ENCODE peak calls at places on chromosomes 16 and 17, in five cellular contexts. One of them, this sample, is unnamed.

GRCh38 chr17:28105501-28105900 is 63.0 kb downstream of the NLK start:
- DNase-seq in epithelial cell of esophagus: peak; percentile 14
- DNase-seq in tibial nerve: no peak
- DNase-seq in HepG2: no peak
- DNase-seq in AG04450: no peak
- DNase-seq in this sample: no peak

GRCh38 chr17:78924481-78925151 is 571 bp downstream of the TIMP2 start:
- DNase-seq in AG04450: no peak
- DNase-seq in HepG2: no peak
- DNase-seq in epithelial cell of esophagus: no peak
- DNase-seq in tibial nerve: no peak
- DNase-seq in this sample: peak; percentile 90

GRCh38 chr17:56652608-56653007 is 59.1 kb downstream of the NOG start:
- DNase-seq in HepG2: no peak
- DNase-seq in AG04450: no peak
- DNase-seq in epithelial cell of esophagus: no peak
- DNase-seq in tibial nerve: no peak
- DNase-seq in this sample: no peak

GRCh38 chr16:86732621-86733297 is 154.4 kb downstream of the FOXL1 start:
- DNase-seq in HepG2: no peak
- DNase-seq in AG04450: no peak
- DNase-seq in tibial nerve: no peak
- DNase-seq in epithelial cell of esophagus: no peak
- DNase-seq in this sample: peak; percentile 86

GRCh38 chr16:3431779-3432219 is 11.5 kb downstream of the ZNF597 start:
- DNase-seq in tibial nerve: peak; percentile 4
- DNase-seq in AG04450: no peak
- DNase-seq in HepG2: no peak
- DNase-seq in epithelial cell of esophagus: no peak
- DNase-seq in this sample: no peak

GRCh38 chr16:5428932-5429331 is 331.3 kb upstream of the EEF2KMT start:
- DNase-seq in AG04450: no peak
- DNase-seq in tibial nerve: no peak
- DNase-seq in HepG2: peak; percentile 9
- DNase-seq in epithelial cell of esophagus: no peak
- DNase-seq in this sample: peak; percentile 91

GRCh38 chr17:82434216-82434565 is 15.8 kb upstream of the OGFOD3 start:
- DNase-seq in HepG2: no peak
- DNase-seq in tibial nerve: no peak
- DNase-seq in AG04450: no peak
- DNase-seq in epithelial cell of esophagus: no peak
- DNase-seq in this sample: no peak

GRCh38 chr17:60968266-60968665 is 290.6 kb downstream of the BCAS3 start:
- DNase-seq in AG04450: no peak
- DNase-seq in HepG2: no peak
- DNase-seq in tibial nerve: no peak
- DNase-seq in epithelial cell of esophagus: no peak
- DNase-seq in this sample: no peak

GRCh38 chr16:72256398-72257048 is 84.6 kb upstream of the PMFBP1 start:
- DNase-seq in tibial nerve: no peak
- DNase-seq in epithelial cell of esophagus: peak; percentile 17
- DNase-seq in HepG2: no peak
- DNase-seq in AG04450: peak; percentile 6
- DNase-seq in this sample: no peak

GRCh38 chr17:81961087-81961514 is at the start of gene NOTUM:
- DNase-seq in epithelial cell of esophagus: no peak
- DNase-seq in tibial nerve: no peak
- DNase-seq in AG04450: no peak
- DNase-seq in HepG2: peak; percentile 79
- DNase-seq in this sample: peak; percentile 88

GRCh38 chr17:28166478-28166877 is 124.0 kb downstream of the NLK start:
- DNase-seq in AG04450: no peak
- DNase-seq in tibial nerve: no peak
- DNase-seq in HepG2: no peak
- DNase-seq in epithelial cell of esophagus: no peak
- DNase-seq in this sample: no peak

GRCh38 chr16:5665770-5666169 is 568.2 kb upstream of the EEF2KMT start:
- DNase-seq in tibial nerve: no peak
- DNase-seq in HepG2: no peak
- DNase-seq in AG04450: no peak
- DNase-seq in epithelial cell of esophagus: no peak
- DNase-seq in this sample: no peak

GRCh38 chr16:85395207-85395912 is 217.8 kb upstream of the GSE1 start:
- DNase-seq in epithelial cell of esophagus: peak; percentile 98
- DNase-seq in tibial nerve: peak; percentile 41
- DNase-seq in HepG2: peak; percentile 37
- DNase-seq in AG04450: peak; percentile 96
- DNase-seq in this sample: no peak

GRCh38 chr17:64097196-64097936 is 32.6 kb downstream of the ERN1 start:
- DNase-seq in epithelial cell of esophagus: peak; percentile 41
- DNase-seq in tibial nerve: no peak
- DNase-seq in AG04450: no peak
- DNase-seq in HepG2: no peak
- DNase-seq in this sample: no peak

GRCh38 chr17:64129765-64130558 is at the start of gene ERN1:
- DNase-seq in AG04450: peak; percentile 82
- DNase-seq in HepG2: peak; percentile 82
- DNase-seq in epithelial cell of esophagus: peak; percentile 96
- DNase-seq in tibial nerve: peak; percentile 85
- DNase-seq in this sample: peak; percentile 99

GRCh38 chr16:24125199-24125598 is 130.9 kb upstream of the CACNG3 start:
- DNase-seq in HepG2: no peak
- DNase-seq in epithelial cell of esophagus: no peak
- DNase-seq in AG04450: no peak
- DNase-seq in tibial nerve: no peak
- DNase-seq in this sample: peak; percentile 46

GRCh38 chr17:45143101-45143670 is 5.1 kb upstream of the HEXIM1 start:
- DNase-seq in epithelial cell of esophagus: no peak
- DNase-seq in tibial nerve: no peak
- DNase-seq in AG04450: no peak
- DNase-seq in HepG2: no peak
- DNase-seq in this sample: peak; percentile 78

GRCh38 chr16:56780646-56781045 is 50.7 kb downstream of the NUP93 start:
- DNase-seq in epithelial cell of esophagus: no peak
- DNase-seq in tibial nerve: no peak
- DNase-seq in AG04450: no peak
- DNase-seq in HepG2: no peak
- DNase-seq in this sample: no peak

GRCh38 chr17:66951605-66951953 is 12.9 kb upstream of the CACNG4 start:
- DNase-seq in HepG2: no peak
- DNase-seq in tibial nerve: no peak
- DNase-seq in AG04450: no peak
- DNase-seq in epithelial cell of esophagus: peak; percentile 66
- DNase-seq in this sample: peak; percentile 74

GRCh38 chr17:38350035-38350434 is 1.6 kb upstream of the SOCS7 start:
- DNase-seq in HepG2: no peak
- DNase-seq in AG04450: no peak
- DNase-seq in epithelial cell of esophagus: no peak
- DNase-seq in tibial nerve: no peak
- DNase-seq in this sample: peak; percentile 73

GRCh38 chr17:7220593-7221280 is 999 bp downstream of the ACADVL start:
- DNase-seq in tibial nerve: no peak
- DNase-seq in epithelial cell of esophagus: peak; percentile 78
- DNase-seq in HepG2: peak; percentile 44
- DNase-seq in AG04450: no peak
- DNase-seq in this sample: peak; percentile 93

GRCh38 chr16:22970191-22970845 is 156.4 kb downstream of the HS3ST2 start:
- DNase-seq in epithelial cell of esophagus: no peak
- DNase-seq in tibial nerve: no peak
- DNase-seq in AG04450: no peak
- DNase-seq in HepG2: no peak
- DNase-seq in this sample: no peak

GRCh38 chr17:39599006-39599664 is 8.6 kb downstream of the NEUROD2 start:
- DNase-seq in epithelial cell of esophagus: no peak
- DNase-seq in AG04450: no peak
- DNase-seq in tibial nerve: no peak
- DNase-seq in HepG2: no peak
- DNase-seq in this sample: peak; percentile 69

GRCh38 chr16:49274936-49275730 is 6.5 kb downstream of the CBLN1 start:
- DNase-seq in HepG2: no peak
- DNase-seq in tibial nerve: no peak
- DNase-seq in epithelial cell of esophagus: no peak
- DNase-seq in AG04450: no peak
- DNase-seq in this sample: peak; percentile 74

GRCh38 chr17:71315568-71315967 is 805.3 kb upstream of the SOX9 start:
- DNase-seq in tibial nerve: no peak
- DNase-seq in AG04450: no peak
- DNase-seq in HepG2: no peak
- DNase-seq in epithelial cell of esophagus: no peak
- DNase-seq in this sample: no peak

GRCh38 chr17:32915108-32915700 is 12.7 kb upstream of the TMEM98 start:
- DNase-seq in tibial nerve: no peak
- DNase-seq in HepG2: no peak
- DNase-seq in epithelial cell of esophagus: no peak
- DNase-seq in AG04450: no peak
- DNase-seq in this sample: no peak

GRCh38 chr16:57167537-57167936 is 18.3 kb downstream of the PSME3IP1 start:
- DNase-seq in tibial nerve: no peak
- DNase-seq in HepG2: no peak
- DNase-seq in epithelial cell of esophagus: no peak
- DNase-seq in AG04450: no peak
- DNase-seq in this sample: no peak

GRCh38 chr16:79402920-79403319 is 197.6 kb downstream of the MAF start:
- DNase-seq in AG04450: no peak
- DNase-seq in tibial nerve: no peak
- DNase-seq in HepG2: no peak
- DNase-seq in epithelial cell of esophagus: no peak
- DNase-seq in this sample: no peak

DNA sequence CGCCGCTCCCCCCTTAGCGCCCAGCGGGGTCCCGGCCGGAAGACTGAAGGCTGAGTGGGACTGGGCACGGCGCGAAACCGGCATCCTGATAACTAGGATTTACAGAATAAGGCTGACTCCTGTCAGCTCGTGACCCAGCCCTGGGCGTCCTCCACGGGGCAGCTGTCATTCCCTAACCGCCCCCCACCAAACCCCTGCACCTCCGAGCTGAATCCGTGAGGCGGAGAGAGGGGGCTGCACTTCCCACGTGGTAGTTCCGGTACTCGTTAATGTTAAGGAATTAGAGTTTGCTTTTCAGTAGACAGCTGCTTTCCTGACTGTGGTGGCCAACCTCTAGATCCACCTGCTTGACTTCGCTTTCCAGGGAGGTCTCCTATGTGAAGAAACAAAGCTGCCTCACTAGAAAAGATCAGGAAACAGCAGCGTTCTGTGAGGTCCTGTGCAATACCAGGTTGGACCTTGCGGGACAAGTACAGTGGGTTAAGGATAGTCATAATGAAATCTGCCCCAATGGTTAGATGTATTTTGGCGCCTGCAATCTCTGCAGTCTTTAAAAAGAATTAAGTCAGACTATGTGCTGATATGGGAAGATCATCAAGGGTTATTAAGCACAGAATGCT is 1.0 kb upstream of the WBP2 start:
- DNase-seq in HepG2: peak; percentile 64
- DNase-seq in epithelial cell of esophagus: no peak
- DNase-seq in AG04450: no peak
- DNase-seq in tibial nerve: peak; percentile 26
- DNase-seq in this sample: no peak
- TF ChIP-seq CTCF in HepG2: peak; percentile 80
- TF ChIP-seq CTCF in epithelial cell of esophagus: no peak
- TF ChIP-seq CTCF in AG04450: peak; percentile 11
- TF ChIP-seq CTCF in tibial nerve: no peak
- TF ChIP-seq CTCF in this sample: no peak

GRCh38 chr17:65387322-65387721 is 174.1 kb downstream of the AXIN2 start:
- DNase-seq in HepG2: no peak
- DNase-seq in tibial nerve: no peak
- DNase-seq in epithelial cell of esophagus: no peak
- DNase-seq in AG04450: no peak
- DNase-seq in this sample: no peak
- TF ChIP-seq CTCF in HepG2: no peak
- TF ChIP-seq CTCF in tibial nerve: no peak
- TF ChIP-seq CTCF in epithelial cell of esophagus: no peak
- TF ChIP-seq CTCF in AG04450: no peak
- TF ChIP-seq CTCF in this sample: no peak

DNA sequence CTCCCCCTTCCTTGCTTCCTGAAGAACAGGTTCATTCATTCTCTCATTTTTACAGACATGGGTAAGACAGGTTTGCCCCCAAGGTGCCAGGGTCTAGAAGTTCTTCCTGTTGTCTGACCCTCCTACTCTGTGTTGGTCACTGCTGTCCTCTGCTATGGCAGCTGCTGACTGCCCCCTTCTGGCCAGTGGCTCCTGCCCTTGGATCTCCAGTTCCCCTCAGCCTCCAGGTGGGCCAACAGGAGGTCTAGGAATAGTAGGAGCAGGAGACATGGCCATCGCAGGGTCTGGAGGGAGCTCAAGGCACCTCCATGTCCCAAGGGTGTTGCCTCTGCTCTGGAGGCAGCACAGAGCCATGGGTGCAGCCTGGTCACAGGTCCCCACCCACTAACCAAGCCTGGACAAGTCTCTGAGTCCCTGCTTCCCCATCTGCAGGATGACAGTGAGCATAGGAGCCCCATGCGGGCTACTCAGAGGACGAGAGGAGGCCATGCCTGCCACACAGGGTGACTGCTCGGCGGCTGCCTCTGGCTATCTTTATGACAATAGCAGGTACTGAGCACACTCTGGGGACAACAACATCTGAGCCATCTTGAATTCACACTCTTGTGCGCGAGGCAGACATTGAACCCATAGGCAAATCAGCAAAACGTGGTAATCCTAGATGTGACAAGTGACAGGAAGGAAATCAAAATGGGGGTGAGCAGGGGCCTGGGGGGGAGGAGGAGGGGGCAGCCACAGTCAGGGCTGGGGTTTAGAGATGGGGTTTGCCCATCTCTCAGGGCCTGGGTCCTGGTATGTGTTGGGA is 27.0 kb upstream of the NXPH3 start:
- DNase-seq in AG04450: no peak
- DNase-seq in HepG2: peak; percentile 45
- DNase-seq in epithelial cell of esophagus: peak; percentile 66
- DNase-seq in tibial nerve: peak; percentile 62
- DNase-seq in this sample: peak; percentile 96
- TF ChIP-seq CTCF in AG04450: peak; percentile 63
- TF ChIP-seq CTCF in HepG2: peak; percentile 88
- TF ChIP-seq CTCF in epithelial cell of esophagus: peak; percentile 41
- TF ChIP-seq CTCF in tibial nerve: peak; percentile 73
- TF ChIP-seq CTCF in this sample: peak; percentile 90

GRCh38 chr17:18116078-18116477 is 7.5 kb downstream of the MYO15A start:
- DNase-seq in tibial nerve: no peak
- DNase-seq in epithelial cell of esophagus: no peak
- DNase-seq in HepG2: no peak
- DNase-seq in AG04450: no peak
- DNase-seq in this sample: no peak
- TF ChIP-seq CTCF in tibial nerve: no peak
- TF ChIP-seq CTCF in epithelial cell of esophagus: no peak
- TF ChIP-seq CTCF in HepG2: no peak
- TF ChIP-seq CTCF in AG04450: no peak
- TF ChIP-seq CTCF in this sample: no peak